ENCODE peak calls at places on chromosomes 1 and 21, in eight cellular contexts. C is iPS-NIHi11, E is fibroblast of lung, S is neuronal stem cell, V is putamen, J is HT1080, I is A549, O is midbrain. Y is an unnamed sample.

GRCh38 chr1:23657659-23658275 is 33.8 kb upstream of the RPL11 start:
- DNase-seq in C (peak), E (peak), S (peak), V (no peak), J (peak), I (peak), O (no peak), Y (peak)

GRCh38 chr1:171841931-171842723 is 829 bp downstream of the DNM3 start:
- DNase-seq in C (peak), E (peak), S (peak), V (peak), J (no peak), I (peak), O (peak), Y (no peak)

GRCh38 chr1:44831516-44831915 is 11.5 kb downstream of the PTCH2 start:
- DNase-seq in C (no peak), E (no peak), S (no peak), V (no peak), J (no peak), I (no peak), O (no peak), Y (no peak)

GRCh38 chr1:244075247-244075722 is 24.2 kb downstream of the ZBTB18 start:
- DNase-seq in C (peak), E (no peak), S (no peak), V (no peak), J (no peak), I (no peak), O (no peak), Y (no peak)

GRCh38 chr1:11799099-11799498 is 6.7 kb downstream of the MTHFR start:
- DNase-seq in C (no peak), E (no peak), S (no peak), V (no peak), J (no peak), I (no peak), O (no peak), Y (no peak)

GRCh38 chr1:230231739-230232075 is 164.7 kb downstream of the GALNT2 start:
- DNase-seq in C (no peak), E (peak), S (no peak), V (no peak), J (no peak), I (no peak), O (no peak), Y (peak)

GRCh38 chr1:200409203-200409760 is 554 bp downstream of the ZNF281 start:
- DNase-seq in C (peak), E (no peak), S (no peak), V (no peak), J (no peak), I (no peak), O (no peak), Y (no peak)

GRCh38 chr1:71312545-71312944 is 231.7 kb upstream of the ZRANB2 start:
- DNase-seq in C (no peak), E (no peak), S (no peak), V (no peak), J (peak), I (no peak), O (no peak), Y (no peak)

GRCh38 chr1:167708940-167709389 is 12.8 kb upstream of the MPZL1 start:
- DNase-seq in C (no peak), E (no peak), S (no peak), V (no peak), J (peak), I (no peak), O (no peak), Y (no peak)

GRCh38 chr1:156119503-156120209 is 5.1 kb downstream of the LMNA start:
- DNase-seq in C (no peak), E (peak), S (no peak), V (no peak), J (peak), I (no peak), O (no peak), Y (peak)

GRCh38 chr21:21051109-21052055 is 53.2 kb downstream of the NCAM2 start:
- DNase-seq in C (no peak), E (no peak), S (no peak), V (no peak), J (no peak), I (no peak), O (no peak), Y (no peak)

Y was measured in bronchial epithelial cell.